ENCODE peak calls at places on chromosomes 1 and 21, in nine cellular contexts. A, T, K, Z, I, C, H, O and V are unnamed samples.

GRCh38 chr1:67013573-67013972 is 40.4 kb downstream of the SLC35D1 start:
- DNase-seq in A (no peak), T (peak), K (peak), Z (no peak), I (peak), C (no peak), H (peak), O (no peak), V (no peak)

GRCh38 chr21:28975401-28975800 is 17.3 kb downstream of the LTN1 start:
- DNase-seq in A (no peak), T (peak), K (no peak), Z (no peak), I (peak), C (no peak), H (no peak), O (no peak), V (no peak)

GRCh38 chr1:155176544-155177071 is 3.0 kb downstream of the TRIM46 start:
- DNase-seq in A (peak), T (peak), K (peak), Z (peak), I (peak), C (peak), H (peak), O (peak), V (peak)

GRCh38 chr1:178161516-178161915 is 67.6 kb downstream of the RASAL2 start:
- DNase-seq in A (no peak), T (peak), K (no peak), Z (no peak), I (peak), C (no peak), H (no peak), O (no peak), V (no peak)

GRCh38 chr1:79472067-79472656 is 465.6 kb upstream of the ADGRL4 start:
- DNase-seq in A (no peak), T (no peak), K (no peak), Z (no peak), I (no peak), C (no peak), H (no peak), O (no peak), V (no peak)

GRCh38 chr1:71463144-71463543 is 382.3 kb upstream of the ZRANB2 start:
- DNase-seq in A (no peak), T (peak), K (peak), Z (no peak), I (peak), C (no peak), H (no peak), O (no peak), V (no peak)

GRCh38 chr1:110591956-110592355 is 14.2 kb downstream of the KCNA2 start:
- DNase-seq in A (no peak), T (no peak), K (no peak), Z (no peak), I (no peak), C (peak), H (no peak), O (no peak), V (no peak)

GRCh38 chr1:166676981-166677380 is 162.3 kb upstream of the POGK start:
- DNase-seq in A (no peak), T (no peak), K (no peak), Z (no peak), I (no peak), C (no peak), H (no peak), O (no peak), V (no peak)

GRCh38 chr1:234478152-234478480 is 863 bp downstream of the TARBP1 start:
- DNase-seq in A (peak), T (peak), K (peak), Z (peak), I (peak), C (no peak), H (peak), O (no peak), V (no peak)

GRCh38 chr21:43665879-43666278 is 6.5 kb downstream of the RRP1B start:
- DNase-seq in A (no peak), T (no peak), K (no peak), Z (no peak), I (no peak), C (no peak), H (no peak), O (no peak), V (no peak)

GRCh38 chr21:36035381-36035791 is 24.9 kb downstream of the SETD4 start:
- DNase-seq in A (no peak), T (no peak), K (no peak), Z (no peak), I (peak), C (no peak), H (no peak), O (no peak), V (no peak)

GRCh38 chr1:81233591-81233990 is 567.1 kb upstream of the ADGRL2 start:
- DNase-seq in A (no peak), T (no peak), K (no peak), Z (no peak), I (no peak), C (no peak), H (no peak), O (no peak), V (no peak)

GRCh38 chr1:81234237-81234636 is 566.5 kb upstream of the ADGRL2 start:
- DNase-seq in A (no peak), T (no peak), K (no peak), Z (no peak), I (no peak), C (no peak), H (no peak), O (no peak), V (no peak)

GRCh38 chr1:81232505-81232904 is 568.2 kb upstream of the ADGRL2 start:
- DNase-seq in A (no peak), T (no peak), K (no peak), Z (no peak), I (no peak), C (no peak), H (no peak), O (no peak), V (no peak)

GRCh38 chr1:81242103-81242502 is 558.6 kb upstream of the ADGRL2 start:
- DNase-seq in A (no peak), T (no peak), K (no peak), Z (no peak), I (no peak), C (no peak), H (no peak), O (no peak), V (no peak)

DNA sequence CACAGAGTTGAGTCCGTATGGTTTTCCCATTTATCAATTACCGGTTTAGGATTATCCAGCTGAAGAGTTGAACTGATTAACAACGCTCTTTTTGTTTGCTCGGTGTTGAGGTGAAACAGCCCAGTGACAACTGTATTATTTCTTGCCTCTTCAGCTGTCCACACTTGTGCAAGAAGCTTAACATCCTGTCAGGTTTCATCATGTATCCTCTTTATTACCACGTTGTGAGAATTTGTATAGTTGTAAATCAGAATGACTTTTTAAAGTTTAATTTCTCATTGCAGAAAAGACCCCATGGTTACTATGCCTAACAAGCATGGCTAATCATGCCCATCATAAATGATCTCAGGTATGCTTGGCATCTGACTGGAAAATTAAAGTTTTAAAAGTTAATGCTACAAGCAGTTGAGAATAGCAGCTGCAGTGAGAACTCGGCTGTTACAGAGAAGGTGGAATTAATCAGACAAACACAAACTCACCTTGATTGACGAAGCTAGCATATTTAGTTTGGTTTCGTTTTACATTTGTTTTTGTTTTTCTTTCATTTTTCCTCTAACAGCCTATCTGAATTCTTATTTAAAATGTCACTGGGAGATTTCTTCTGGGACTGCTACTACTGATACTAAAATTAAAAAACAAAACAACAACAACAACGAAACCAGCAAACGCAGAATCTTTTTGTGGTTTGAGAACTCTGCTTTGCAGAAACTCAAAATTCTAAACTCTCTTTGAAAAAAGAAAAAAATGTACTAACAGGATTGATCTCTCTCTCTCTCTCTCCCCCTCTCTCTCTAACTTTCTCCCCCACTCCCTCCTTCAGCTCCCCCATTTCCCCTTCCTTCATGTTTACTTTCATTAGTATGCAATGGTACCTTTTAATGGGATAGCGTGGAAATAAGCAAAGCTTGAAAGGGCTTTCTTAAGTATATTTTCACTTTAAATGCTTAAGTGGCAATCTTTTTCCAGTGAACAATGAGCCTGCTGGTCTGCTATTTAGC is 562.9 kb upstream of the ADGRL2 start:
- DNase-seq in A (no peak), T (no peak), K (no peak), Z (no peak), I (no peak), C (no peak), H (no peak), O (no peak), V (peak)
- H3K4me3 ChIP-seq in A (no peak), T (no peak), K (no peak), Z (no peak), I (peak), C (peak), H (peak), O (peak), V (peak)

GRCh38 chr1:159960721-159961381 is 6.8 kb upstream of the SLAMF9 start:
- DNase-seq in A (no peak), T (peak), K (peak), Z (no peak), I (peak), C (peak), H (peak), O (no peak), V (peak)

GRCh38 chr1:159958721-159959380 is 4.8 kb upstream of the SLAMF9 start:
- DNase-seq in A (no peak), T (no peak), K (no peak), Z (no peak), I (no peak), C (peak), H (no peak), O (no peak), V (no peak)

GRCh38 chr1:159959451-159959850 is 5.4 kb upstream of the SLAMF9 start:
- DNase-seq in A (no peak), T (peak), K (peak), Z (no peak), I (peak), C (peak), H (no peak), O (no peak), V (no peak)

GRCh38 chr1:159962176-159962575 is 8.1 kb upstream of the SLAMF9 start:
- DNase-seq in A (no peak), T (no peak), K (no peak), Z (no peak), I (no peak), C (peak), H (no peak), O (no peak), V (no peak)

DNA sequence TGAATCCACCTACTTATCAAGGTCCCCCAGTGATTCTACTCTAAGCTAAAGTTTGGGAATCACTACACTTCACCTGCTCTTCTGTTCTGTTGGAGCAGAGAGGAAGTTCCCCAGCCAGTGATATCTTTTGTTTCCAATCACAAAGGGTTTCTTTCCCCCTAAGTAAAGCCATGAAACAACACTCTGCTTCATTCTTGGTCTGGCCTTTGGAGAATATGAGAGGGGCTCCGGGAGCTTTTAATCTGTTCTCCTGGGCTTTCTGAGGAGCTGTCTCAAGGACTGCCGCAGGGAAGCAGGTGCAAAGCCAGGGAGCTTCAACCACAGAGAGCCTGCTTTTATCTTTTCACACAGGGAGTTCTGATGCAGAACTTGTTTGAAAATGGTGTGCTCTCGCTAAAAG is 10.1 kb upstream of the SLAMF9 start:
- DNase-seq in A (no peak), T (no peak), K (no peak), Z (no peak), I (no peak), C (no peak), H (no peak), O (no peak), V (no peak)
- H3K4me3 ChIP-seq in A (no peak), T (no peak), K (no peak), Z (no peak), I (no peak), C (no peak), H (no peak), O (no peak), V (no peak)

GRCh38 chr1:40717065-40717464 is 25.6 kb downstream of the NFYC start:
- DNase-seq in A (no peak), T (no peak), K (no peak), Z (no peak), I (no peak), C (no peak), H (no peak), O (no peak), V (no peak)
- H3K4me3 ChIP-seq in A (no peak), T (no peak), K (no peak), Z (no peak), I (no peak), C (no peak), H (no peak), O (no peak), V (no peak)

DNA sequence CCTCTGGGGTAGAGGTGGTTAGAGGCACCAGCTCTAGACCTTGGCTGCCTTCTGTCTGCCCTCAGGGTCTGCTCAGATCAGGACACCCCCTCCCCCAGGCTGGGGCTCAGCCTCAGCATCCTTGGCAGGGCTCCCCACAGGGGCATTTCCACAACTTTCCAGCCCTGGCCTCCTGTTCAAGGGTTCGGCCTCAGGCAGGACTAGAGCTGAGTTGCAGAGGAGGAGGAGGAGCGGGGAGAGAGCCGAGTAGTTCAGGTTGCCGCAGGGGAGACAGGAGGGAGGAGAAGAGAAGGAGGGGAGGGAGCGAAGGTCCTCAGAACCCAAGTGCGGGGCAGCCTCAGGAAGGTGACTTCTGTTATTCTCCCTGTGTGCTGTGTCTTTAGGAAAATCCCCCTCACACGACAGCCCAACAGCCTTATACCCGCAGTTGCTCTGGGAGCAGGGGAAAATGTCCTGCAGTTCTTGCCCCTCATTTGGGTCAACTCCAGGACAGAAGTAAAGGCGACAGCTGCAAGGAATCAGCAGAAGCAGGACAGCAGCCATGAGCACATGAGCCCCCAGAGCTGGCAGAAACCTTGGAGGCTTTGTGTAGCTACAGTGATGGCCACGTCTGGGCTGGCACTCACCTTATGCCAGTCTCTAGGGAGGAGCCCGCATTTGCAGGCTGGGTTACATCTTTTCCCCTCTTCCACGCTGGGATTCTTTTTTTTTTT is 46.5 kb upstream of the TENT5B start:
- DNase-seq in A (no peak), T (no peak), K (no peak), Z (no peak), I (no peak), C (no peak), H (no peak), O (no peak), V (no peak)
- H3K4me3 ChIP-seq in A (no peak), T (no peak), K (no peak), Z (no peak), I (no peak), C (no peak), H (no peak), O (no peak), V (no peak)

GRCh38 chr1:220044683-220045355 is 1.5 kb downstream of the EPRS1 start:
- DNase-seq in A (no peak), T (peak), K (no peak), Z (no peak), I (no peak), C (no peak), H (peak), O (no peak), V (no peak)
- H3K4me3 ChIP-seq in A (peak), T (peak), K (peak), Z (peak), I (peak), C (peak), H (peak), O (peak), V (peak)

GRCh38 chr1:3775498-3776230 is 3.1 kb downstream of the SMIM1 start:
- DNase-seq in A (peak), T (peak), K (peak), Z (peak), I (peak), C (no peak), H (peak), O (no peak), V (peak)

GRCh38 chr1:3774503-3775247 is 2.1 kb downstream of the SMIM1 start:
- DNase-seq in A (peak), T (peak), K (peak), Z (no peak), I (peak), C (no peak), H (no peak), O (no peak), V (no peak)

GRCh38 chr1:3773572-3774502 is 1.3 kb downstream of the SMIM1 start:
- DNase-seq in A (no peak), T (peak), K (no peak), Z (no peak), I (no peak), C (no peak), H (no peak), O (no peak), V (no peak)

GRCh38 chr1:3776231-3777030 is 3.9 kb downstream of the SMIM1 start:
- DNase-seq in A (peak), T (no peak), K (no peak), Z (no peak), I (no peak), C (no peak), H (no peak), O (no peak), V (no peak)

GRCh38 chr1:3775248-3775497 is 2.6 kb downstream of the SMIM1 start:
- DNase-seq in A (peak), T (no peak), K (no peak), Z (no peak), I (no peak), C (no peak), H (no peak), O (no peak), V (no peak)
- H3K4me3 ChIP-seq in A (no peak), T (no peak), K (no peak), Z (no peak), I (no peak), C (no peak), H (no peak), O (no peak), V (no peak)